ENCODE peak calls at places on chromosome 12, in seven cellular contexts. T, X, G, N, K, A and Q are unnamed samples.

GRCh38 chr12:127823801-127824200 is 443.2 kb upstream of the TMEM132C start:
- DNase-seq in K (no peak), X (no peak), N (no peak), G (no peak), T (no peak), A (no peak), Q (no peak)

GRCh38 chr12:49201595-49202295 is 12.9 kb upstream of the TUBA1A start:
- DNase-seq in A (no peak), T (no peak), K (peak; percentile 50), X (no peak), G (no peak), N (no peak), Q (no peak)

GRCh38 chr12:121465921-121466799 is 66.2 kb downstream of the RNF34 start:
- DNase-seq in G (peak; percentile 46), A (peak; percentile 36), N (no peak), T (no peak), X (peak; percentile 35), K (no peak), Q (no peak)

GRCh38 chr12:124499873-124500231 is 67.6 kb downstream of the NCOR2 start:
- DNase-seq in G (no peak), X (no peak), N (no peak), A (no peak), T (no peak), K (no peak), Q (no peak)

GRCh38 chr12:124758266-124759200 is 105.1 kb downstream of the SCARB1 start:
- DNase-seq in K (no peak), N (no peak), G (no peak), X (no peak), A (no peak), T (no peak), Q (no peak)

GRCh38 chr12:73057428-73057827 is 785.3 kb downstream of the TRHDE start:
- DNase-seq in N (no peak), T (no peak), K (no peak), G (no peak), X (no peak), A (no peak), Q (no peak)

GRCh38 chr12:58914457-58914856 is 5.8 kb downstream of the LRIG3 start:
- DNase-seq in A (no peak), G (no peak), T (no peak), K (no peak), X (no peak), N (no peak), Q (no peak)

GRCh38 chr12:111406474-111407370 is 999 bp downstream of the SH2B3 start:
- DNase-seq in G (no peak), X (peak; percentile 45), N (no peak), A (peak; percentile 51), K (no peak), T (peak; percentile 31), Q (no peak)

GRCh38 chr12:59372971-59373370 is 222.9 kb upstream of the SLC16A7 start:
- DNase-seq in X (no peak), A (no peak), N (peak; percentile 1), K (no peak), T (peak; percentile 27), G (no peak), Q (peak; percentile 16)

GRCh38 chr12:116295327-116296263 is 18.1 kb upstream of the MED13L start:
- DNase-seq in T (no peak), N (no peak), K (peak; percentile 42), X (no peak), A (no peak), G (no peak), Q (no peak)

GRCh38 chr12:128671528-128672042 is 152.2 kb downstream of the SLC15A4 start:
- DNase-seq in K (no peak), X (no peak), G (no peak), T (no peak), A (no peak), N (no peak), Q (no peak)

GRCh38 chr12:12909228-12909994 is 18.0 kb downstream of the GPRC5A start:
- DNase-seq in T (no peak), N (no peak), A (peak; percentile 38), G (no peak), X (no peak), K (no peak), Q (no peak)

GRCh38 chr12:32331133-32331532 is 68.2 kb upstream of the FGD4 start:
- DNase-seq in G (no peak), X (no peak), T (no peak), N (peak; percentile 26), K (no peak), A (no peak), Q (peak; percentile 22)

GRCh38 chr12:49489720-49490119 is 49.1 kb upstream of the KCNH3 start:
- DNase-seq in X (no peak), K (no peak), A (no peak), G (no peak), T (no peak), N (peak; percentile 67), Q (peak; percentile 33)

GRCh38 chr12:70667253-70667652 is 30.0 kb upstream of the PTPRB start:
- DNase-seq in T (no peak), X (no peak), A (no peak), G (no peak), N (no peak), K (no peak), Q (no peak)

GRCh38 chr12:19142499-19142898 is 13.0 kb downstream of the PLEKHA5 start:
- DNase-seq in X (no peak), T (no peak), A (no peak), G (no peak), K (no peak), N (no peak), Q (no peak)

GRCh38 chr12:53276511-53276910 is 8.4 kb downstream of the ESPL1 start:
- DNase-seq in G (no peak), X (no peak), K (no peak), N (no peak), A (no peak), T (no peak), Q (no peak)